ENCODE peak calls at places on chromosomes 3 and 15, in seven cellular contexts. E is PC-3, U is tibial artery, M is colonic mucosa, R is mammary epithelial cell, X is endothelial cell of umbilical vein, A is GM23248. Y is an unnamed sample. For H3K9me3, the result is how much of the 10 kb centered on the place peaks cover.

GRCh38 chr3:16587047-16587702 is 18.0 kb downstream of the DAZL start:
- DNase-seq in U (no peak), M (no peak), E (no peak), R (no peak), X (no peak), A (peak), Y (no peak)

GRCh38 chr15:74530771-74531143 is 10.3 kb upstream of the ARID3B start:
- DNase-seq in U (no peak), X (no peak), M (no peak), A (no peak), E (no peak), R (no peak), Y (no peak)

GRCh38 chr15:76196286-76196948 is 114.9 kb downstream of the ETFA start:
- DNase-seq in U (peak), R (peak), X (peak), M (peak), A (peak), E (peak), Y (no peak)

GRCh38 chr3:133548090-133548489 is 25.4 kb upstream of the CDV3 start:
- DNase-seq in X (no peak), R (no peak), U (no peak), E (no peak), M (no peak), A (peak), Y (no peak)

GRCh38 chr3:79258479-79258878 is 509.3 kb downstream of the ROBO1 start:
- DNase-seq in U (no peak), E (no peak), A (peak), M (no peak), R (no peak), X (no peak), Y (no peak)

GRCh38 chr15:66588537-66588936 is 22.7 kb upstream of the LCTL start:
- DNase-seq in M (no peak), R (no peak), X (no peak), E (no peak), U (no peak), A (no peak), Y (no peak)

GRCh38 chr3:66598168-66598567 is 97.3 kb upstream of the LRIG1 start:
- DNase-seq in X (no peak), R (no peak), E (no peak), A (peak), U (no peak), M (no peak), Y (no peak)

GRCh38 chr3:160400631-160401150 is 1.2 kb downstream of the SMC4 start:
- DNase-seq in M (peak), X (no peak), E (peak), R (peak), A (peak), U (no peak), Y (peak)

GRCh38 chr3:121894191-121894990 is at the start of gene SLC15A2:
- DNase-seq in M (no peak), X (peak), U (peak), E (no peak), A (no peak), R (no peak), Y (no peak)

GRCh38 chr3:167406876-167407492 is 26.9 kb upstream of the ZBBX start:
- DNase-seq in E (peak), X (peak), M (no peak), U (peak), R (peak), A (peak), Y (no peak)

GRCh38 chr3:153350420-153350819 is 188.4 kb downstream of the RAP2B start:
- DNase-seq in E (peak), A (peak), U (no peak), X (no peak), R (peak), M (no peak), Y (no peak)

GRCh38 chr3:115239717-115240116 is 92.6 kb upstream of the ZBTB20 start:
- DNase-seq in M (peak), R (peak), U (peak), X (peak), E (peak), A (peak), Y (no peak)

GRCh38 chr15:72358532-72359180 is 17.2 kb downstream of the HEXA start:
- DNase-seq in A (peak), M (peak), X (peak), R (peak), E (peak), U (peak), Y (no peak)

GRCh38 chr15:89686522-89686921 is 4.0 kb downstream of the PEX11A start:
- DNase-seq in U (no peak), R (no peak), M (no peak), E (no peak), X (no peak), A (no peak), Y (no peak)

GRCh38 chr3:106769045-106769444 is 608.2 kb upstream of the CCDC54 start:
- DNase-seq in X (no peak), R (no peak), M (no peak), A (no peak), U (no peak), E (no peak), Y (no peak)

GRCh38 chr15:68635142-68635541 is 56.3 kb downstream of the CORO2B start:
- DNase-seq in R (no peak), M (no peak), U (no peak), E (no peak), A (peak), X (no peak), Y (no peak)

GRCh38 chr3:102053375-102053989 is 204.2 kb downstream of the NFKBIZ start:
- DNase-seq in U (no peak), X (peak), M (no peak), R (peak), A (peak), E (peak), Y (no peak)

GRCh38 chr15:90957105-90957790 is 2.6 kb downstream of the RCCD1 start:
- DNase-seq in A (peak), E (peak), X (peak), R (no peak), M (no peak), U (no peak), Y (no peak)

GRCh38 chr15:67066041-67067021 is 929 bp downstream of the SMAD3 start:
- DNase-seq in U (no peak), A (peak), R (peak), X (peak), M (peak), E (no peak), Y (no peak)

GRCh38 chr3:127438371-127438770 is 150.5 kb upstream of the PRR20G start:
- DNase-seq in U (no peak), R (no peak), A (no peak), X (no peak), E (no peak), M (no peak), Y (no peak)

GRCh38 chr15:68561146-68561545 is 17.6 kb upstream of the CORO2B start:
- DNase-seq in A (no peak), U (no peak), X (no peak), R (no peak), E (no peak), M (no peak), Y (no peak)

GRCh38 chr15:48940508-48940907 is 23.2 kb downstream of the SHC4 start:
- DNase-seq in A (peak), M (no peak), E (peak), X (no peak), R (peak), U (no peak), Y (no peak)

GRCh38 chr3:46981932-46982471 is 2.5 kb downstream of the NBEAL2 start:
- DNase-seq in X (peak), R (no peak), M (peak), E (peak), A (no peak), U (peak), Y (no peak)

GRCh38 chr3:69033470-69033869 is 18.7 kb downstream of the TMF1 start:
- DNase-seq in A (peak), X (peak), E (peak), U (no peak), R (no peak), M (no peak), Y (no peak)

GRCh38 chr3:172624999-172625398 is 85.9 kb downstream of the NCEH1 start:
- DNase-seq in R (no peak), E (no peak), U (no peak), X (no peak), A (no peak), M (no peak), Y (no peak)

GRCh38 chr3:64508140-64508539 is 179.7 kb downstream of the ADAMTS9 start:
- DNase-seq in X (no peak), A (no peak), M (no peak), E (peak), U (no peak), R (peak), Y (no peak)

GRCh38 chr3:162769559-162769958 is 1273.0 kb downstream of the OTOL1 start:
- DNase-seq in X (no peak), R (no peak), E (peak), U (no peak), A (peak), M (no peak), Y (no peak)

GRCh38 chr15:64163662-64164362 is 990 bp upstream of the PPIB start:
- DNase-seq in R (peak), A (peak), M (peak), U (peak), E (no peak), X (no peak), Y (no peak)

GRCh38 chr15:25481208-25481862 is 42.5 kb upstream of the UBE3A start:
- DNase-seq in M (no peak), E (peak), A (peak), R (no peak), X (no peak), U (no peak), Y (no peak)

GRCh38 chr3:120370463-120370862 is 21.3 kb upstream of the LRRC58 start:
- DNase-seq in U (no peak), M (no peak), X (no peak), R (no peak), A (no peak), E (no peak), Y (no peak)

GRCh38 chr3:83770664-83771402 is 1188.0 kb upstream of the CADM2 start:
- DNase-seq in A (no peak), X (no peak), M (no peak), E (no peak), U (no peak), R (no peak), Y (no peak)

GRCh38 chr15:59501531-59502113 is 63.6 kb downstream of the FAM81A start:
- DNase-seq in R (peak), M (peak), X (peak), U (no peak), E (peak), A (peak), Y (no peak)

GRCh38 chr15:71444866-71445590 is 329.8 kb downstream of the THSD4 start:
- DNase-seq in M (no peak), R (peak), E (peak), U (no peak), A (peak), X (no peak), Y (no peak)

GRCh38 chr15:89143503-89144162 is 55.4 kb downstream of the ABHD2 start:
- DNase-seq in E (peak), M (no peak), A (peak), R (peak), U (no peak), X (peak), Y (no peak)

GRCh38 chr15:34436126-34436955 is 1.3 kb downstream of the GOLGA8A start:
- DNase-seq in X (peak), U (no peak), E (peak), A (peak), M (no peak), R (no peak), Y (no peak)
- H3K4me3 ChIP-seq in X (peak), U (peak), E (peak), A (peak), M (peak), R (peak), Y (peak)

GRCh38 chr3:129878355-129878754 is 15.2 kb downstream of the TMCC1 start:
- DNase-seq in A (no peak), E (peak), R (peak), X (no peak), U (no peak), M (no peak), Y (no peak)
- H3K9me3 ChIP-seq in A (under half), E (under half), R (under half), X (under half), U (under half), M (under half), Y (under half)

GRCh38 chr3:50345008-50345407 is 524 bp downstream of the ZMYND10 start:
- DNase-seq in A (no peak), U (no peak), X (no peak), R (no peak), E (no peak), M (no peak), Y (no peak)
- H3K4me3 ChIP-seq in A (peak), U (peak), X (no peak), R (no peak), E (peak), M (peak), Y (peak)

DNA sequence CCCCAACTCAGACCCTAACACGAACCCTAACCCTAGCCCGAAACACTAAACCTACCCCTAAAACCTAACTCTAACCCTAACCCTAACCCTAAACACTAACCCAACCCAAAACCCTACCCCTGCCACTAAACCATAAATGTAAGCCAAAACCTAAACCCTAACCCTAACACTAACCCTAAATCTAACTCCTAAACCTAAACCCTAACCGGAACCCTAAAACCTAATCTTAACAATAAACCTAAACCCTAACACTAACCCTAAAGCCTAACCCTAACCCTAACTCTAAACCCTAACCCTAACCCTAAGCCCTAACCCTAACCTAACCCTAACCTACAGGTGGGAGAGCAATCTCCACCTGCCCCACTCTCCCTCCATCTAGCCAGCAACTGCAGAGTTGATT is 152.3 kb downstream of the OR4M2 start:
- DNase-seq in U (no peak), M (no peak), E (no peak), A (no peak), X (no peak), R (no peak), Y (no peak)
- H3K9me3 ChIP-seq in U (under half), M (under half), E (under half), A (under half), X (under half), R (under half), Y (under half)

GRCh38 chr15:44729394-44729913 is 6.9 kb upstream of the TRIM69 start:
- DNase-seq in M (peak), X (no peak), U (no peak), A (no peak), E (no peak), R (no peak), Y (peak)

GRCh38 chr15:44728576-44729393 is 7.5 kb upstream of the TRIM69 start:
- DNase-seq in E (peak), U (peak), A (peak), R (peak), M (peak), X (peak), Y (peak)

GRCh38 chr15:44726568-44727461 is 9.5 kb upstream of the TRIM69 start:
- DNase-seq in M (peak), X (peak), E (peak), A (peak), R (peak), U (peak), Y (peak)

GRCh38 chr15:44727462-44728231 is 8.7 kb upstream of the TRIM69 start:
- DNase-seq in U (no peak), A (no peak), M (no peak), X (no peak), E (no peak), R (peak), Y (no peak)

DNA sequence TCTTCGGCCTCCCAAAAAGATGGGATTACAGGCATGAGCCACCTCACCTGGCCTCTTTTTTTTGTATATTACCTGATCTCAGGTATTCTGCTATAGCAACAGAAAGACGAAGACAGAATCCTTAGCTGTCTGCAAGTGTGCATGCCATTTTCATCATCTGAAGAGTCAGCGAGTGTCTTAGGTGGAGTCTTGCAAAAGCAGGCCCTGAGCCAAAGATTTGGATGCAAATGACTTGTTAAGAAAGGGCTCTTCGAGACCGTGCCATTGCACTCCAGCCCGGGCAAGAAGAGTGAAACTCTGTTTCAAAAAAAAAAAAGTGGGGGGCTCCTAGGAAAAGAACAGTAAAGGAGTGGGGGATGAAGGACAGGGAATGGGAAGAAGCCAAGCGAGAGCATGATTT is 10.2 kb upstream of the TRIM69 start:
- DNase-seq in U (no peak), M (no peak), A (peak), E (no peak), X (peak), R (no peak), Y (no peak)
- H3K4me3 ChIP-seq in U (no peak), M (no peak), A (peak), E (peak), X (no peak), R (no peak), Y (peak)

DNA sequence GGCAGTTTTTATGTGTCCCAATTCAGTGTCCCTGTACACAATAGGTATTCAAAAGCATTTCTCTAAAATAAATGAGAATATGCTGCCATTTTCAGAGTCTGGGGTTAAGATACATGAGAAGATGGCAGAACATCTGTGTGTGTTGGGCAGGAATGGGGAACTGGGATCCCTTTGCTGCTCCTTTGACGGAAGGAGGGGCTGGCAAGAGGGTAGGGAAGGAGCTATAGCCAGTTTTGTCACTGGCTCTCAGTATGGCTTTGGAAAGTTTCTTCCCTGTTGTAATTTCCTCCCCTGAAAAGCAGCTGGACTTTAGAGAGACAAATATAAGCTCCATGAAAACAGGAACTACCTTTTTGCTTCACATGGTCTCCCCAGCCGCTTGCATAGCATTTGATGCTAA is 137.5 kb upstream of the PRR23C start:
- DNase-seq in M (no peak), E (no peak), X (no peak), A (no peak), U (no peak), R (no peak), Y (no peak)
- H3K9me3 ChIP-seq in M (under half), E (under half), X (under half), A (under half), U (under half), R (under half), Y (under half)

DNA sequence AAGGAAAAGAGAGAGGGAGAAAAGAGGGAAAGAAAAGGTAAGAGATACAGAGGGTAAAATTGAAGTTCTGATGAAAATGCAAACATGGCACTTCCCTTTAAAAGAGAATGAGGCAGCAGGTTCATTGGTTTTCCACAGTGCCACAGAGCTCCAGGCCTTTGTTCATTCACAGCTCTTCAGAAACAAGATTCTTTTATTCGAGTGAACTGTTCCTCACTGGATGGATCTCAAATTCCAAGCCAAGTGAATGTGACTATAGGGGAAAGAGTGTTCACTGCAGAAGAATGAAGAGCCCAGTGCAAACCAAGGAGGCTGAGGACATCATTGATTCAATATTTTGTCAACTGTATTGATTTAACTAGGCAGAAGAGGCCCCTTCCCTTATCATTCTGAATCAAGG is 280.3 kb upstream of the PROK2 start:
- DNase-seq in A (no peak), X (no peak), U (no peak), E (no peak), R (no peak), M (no peak), Y (no peak)
- H3K4me3 ChIP-seq in A (no peak), X (no peak), U (no peak), E (no peak), R (no peak), M (no peak), Y (no peak)

GRCh38 chr15:62270216-62270921 is 105.3 kb upstream of the C2CD4B start:
- DNase-seq in M (no peak), R (no peak), A (no peak), X (no peak), U (no peak), E (no peak), Y (no peak)
- H3K9me3 ChIP-seq in M (under half), R (under half), A (under half), X (under half), U (under half), E (under half), Y (under half)

GRCh38 chr15:34793901-34794300 is 1.4 kb downstream of the ACTC1 start:
- DNase-seq in A (peak), X (no peak), R (no peak), E (no peak), M (no peak), U (no peak), Y (no peak)
- H3K4me3 ChIP-seq in A (no peak), X (no peak), R (no peak), E (no peak), M (no peak), U (peak), Y (no peak)

Y was measured in CD8-positive, alpha-beta memory T cell.